ENCODE peak calls at places on chromosomes 4 and X, in seven cellular contexts. One of them, this sample, is unnamed.

GRCh38 chr4:11698846-11699590 is 270.3 kb upstream of the HS3ST1 start:
- DNase-seq in tibial nerve: no peak
- DNase-seq in right lobe of liver: no peak
- DNase-seq in left ventricle myocardium inferior: no peak
- DNase-seq in progenitor cell of endocrine pancreas: no peak
- DNase-seq in Panc1: no peak
- DNase-seq in BE2C: no peak
- DNase-seq in this sample: no peak

GRCh38 chr4:171203425-171203824 is 609.8 kb upstream of the GALNTL6 start:
- DNase-seq in tibial nerve: no peak
- DNase-seq in right lobe of liver: no peak
- DNase-seq in left ventricle myocardium inferior: no peak
- DNase-seq in progenitor cell of endocrine pancreas: no peak
- DNase-seq in Panc1: no peak
- DNase-seq in BE2C: no peak
- DNase-seq in this sample: no peak

GRCh38 chr4:99998062-99998880 is 48.2 kb upstream of the H2AZ1 start:
- DNase-seq in tibial nerve: no peak
- DNase-seq in right lobe of liver: no peak
- DNase-seq in left ventricle myocardium inferior: no peak
- DNase-seq in progenitor cell of endocrine pancreas: no peak
- DNase-seq in Panc1: no peak
- DNase-seq in BE2C: no peak
- DNase-seq in this sample: no peak

GRCh38 chrX:108020631-108021030 is 24.2 kb upstream of the VSIG1 start:
- DNase-seq in tibial nerve: no peak
- DNase-seq in right lobe of liver: no peak
- DNase-seq in left ventricle myocardium inferior: no peak
- DNase-seq in progenitor cell of endocrine pancreas: no peak
- DNase-seq in Panc1: no peak
- DNase-seq in BE2C: no peak
- DNase-seq in this sample: no peak

GRCh38 chr4:94406668-94407437 is 44.9 kb upstream of the PDLIM5 start:
- DNase-seq in tibial nerve: peak
- DNase-seq in right lobe of liver: peak
- DNase-seq in left ventricle myocardium inferior: peak
- DNase-seq in progenitor cell of endocrine pancreas: peak
- DNase-seq in Panc1: peak
- DNase-seq in BE2C: peak
- DNase-seq in this sample: peak

GRCh38 chr4:26192921-26193894 is 127.6 kb upstream of the RBPJ start:
- DNase-seq in tibial nerve: no peak
- DNase-seq in right lobe of liver: no peak
- DNase-seq in left ventricle myocardium inferior: no peak
- DNase-seq in progenitor cell of endocrine pancreas: no peak
- DNase-seq in Panc1: no peak
- DNase-seq in BE2C: no peak
- DNase-seq in this sample: no peak

GRCh38 chr4:105944535-105944934 is 49.3 kb downstream of the NPNT start:
- DNase-seq in tibial nerve: no peak
- DNase-seq in right lobe of liver: no peak
- DNase-seq in left ventricle myocardium inferior: no peak
- DNase-seq in progenitor cell of endocrine pancreas: no peak
- DNase-seq in Panc1: no peak
- DNase-seq in BE2C: no peak
- DNase-seq in this sample: no peak

GRCh38 chr4:97432551-97432950 is 710.7 kb downstream of the STPG2 start:
- DNase-seq in tibial nerve: no peak
- DNase-seq in right lobe of liver: no peak
- DNase-seq in left ventricle myocardium inferior: no peak
- DNase-seq in progenitor cell of endocrine pancreas: no peak
- DNase-seq in Panc1: no peak
- DNase-seq in BE2C: no peak
- DNase-seq in this sample: no peak

GRCh38 chr4:187251896-187252295 is 528.2 kb upstream of the FAT1 start:
- DNase-seq in tibial nerve: no peak
- DNase-seq in right lobe of liver: no peak
- DNase-seq in left ventricle myocardium inferior: no peak
- DNase-seq in progenitor cell of endocrine pancreas: no peak
- DNase-seq in Panc1: no peak
- DNase-seq in BE2C: no peak
- DNase-seq in this sample: no peak

GRCh38 chr4:153483432-153484418 is 17.6 kb downstream of the TMEM131L start:
- DNase-seq in tibial nerve: no peak
- DNase-seq in right lobe of liver: no peak
- DNase-seq in left ventricle myocardium inferior: no peak
- DNase-seq in progenitor cell of endocrine pancreas: no peak
- DNase-seq in Panc1: no peak
- DNase-seq in BE2C: no peak
- DNase-seq in this sample: no peak

GRCh38 chr4:23455482-23455881 is 434.4 kb downstream of the PPARGC1A start:
- DNase-seq in tibial nerve: no peak
- DNase-seq in right lobe of liver: no peak
- DNase-seq in left ventricle myocardium inferior: no peak
- DNase-seq in progenitor cell of endocrine pancreas: no peak
- DNase-seq in Panc1: no peak
- DNase-seq in BE2C: no peak
- DNase-seq in this sample: no peak
- TF ChIP-seq CTCF in tibial nerve: no peak
- TF ChIP-seq CTCF in right lobe of liver: peak
- TF ChIP-seq CTCF in left ventricle myocardium inferior: peak
- TF ChIP-seq CTCF in progenitor cell of endocrine pancreas: peak
- TF ChIP-seq CTCF in Panc1: peak
- TF ChIP-seq CTCF in BE2C: peak
- TF ChIP-seq CTCF in this sample: no peak

GRCh38 chr4:73068496-73069337 is 799 bp downstream of the COX18 start:
- DNase-seq in tibial nerve: no peak
- DNase-seq in right lobe of liver: no peak
- DNase-seq in left ventricle myocardium inferior: no peak
- DNase-seq in progenitor cell of endocrine pancreas: no peak
- DNase-seq in Panc1: peak
- DNase-seq in BE2C: no peak
- DNase-seq in this sample: no peak

GRCh38 chr4:73067971-73068394 is 1.5 kb downstream of the COX18 start:
- DNase-seq in tibial nerve: no peak
- DNase-seq in right lobe of liver: no peak
- DNase-seq in left ventricle myocardium inferior: no peak
- DNase-seq in progenitor cell of endocrine pancreas: no peak
- DNase-seq in Panc1: no peak
- DNase-seq in BE2C: no peak
- DNase-seq in this sample: no peak

GRCh38 chr4:73070072-73070385 is 513 bp upstream of the COX18 start:
- DNase-seq in tibial nerve: no peak
- DNase-seq in right lobe of liver: no peak
- DNase-seq in left ventricle myocardium inferior: no peak
- DNase-seq in progenitor cell of endocrine pancreas: no peak
- DNase-seq in Panc1: no peak
- DNase-seq in BE2C: no peak
- DNase-seq in this sample: no peak

GRCh38 chr4:73066928-73067327 is 2.6 kb downstream of the COX18 start:
- DNase-seq in tibial nerve: no peak
- DNase-seq in right lobe of liver: no peak
- DNase-seq in left ventricle myocardium inferior: no peak
- DNase-seq in progenitor cell of endocrine pancreas: no peak
- DNase-seq in Panc1: no peak
- DNase-seq in BE2C: no peak
- DNase-seq in this sample: no peak

GRCh38 chr4:73069338-73070071 is at the start of gene COX18:
- DNase-seq in tibial nerve: peak
- DNase-seq in right lobe of liver: peak
- DNase-seq in left ventricle myocardium inferior: peak
- DNase-seq in progenitor cell of endocrine pancreas: peak
- DNase-seq in Panc1: peak
- DNase-seq in BE2C: peak
- DNase-seq in this sample: peak
- TF ChIP-seq CTCF in tibial nerve: no peak
- TF ChIP-seq CTCF in right lobe of liver: no peak
- TF ChIP-seq CTCF in left ventricle myocardium inferior: no peak
- TF ChIP-seq CTCF in progenitor cell of endocrine pancreas: peak
- TF ChIP-seq CTCF in Panc1: no peak
- TF ChIP-seq CTCF in BE2C: no peak
- TF ChIP-seq CTCF in this sample: no peak

DNA sequence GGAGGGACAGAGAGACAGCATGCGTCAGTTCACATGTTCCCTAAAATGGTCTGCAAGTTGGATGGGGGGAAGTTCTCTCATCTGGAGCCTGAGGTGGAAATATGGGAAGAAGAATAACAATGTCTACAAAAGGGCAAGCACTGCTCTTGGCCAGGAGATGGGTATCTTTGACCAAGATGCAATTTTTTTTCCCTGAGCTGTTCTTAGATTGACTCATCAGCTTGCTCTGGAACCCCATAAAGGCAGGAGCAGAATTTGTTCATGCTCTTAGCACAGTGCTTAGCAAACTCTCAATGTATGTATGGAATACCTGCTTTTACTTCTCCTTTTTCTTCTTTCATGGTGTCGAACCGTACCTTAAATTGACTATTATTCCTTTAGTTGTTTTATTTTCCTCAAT is 90.5 kb upstream of the ZNF827 start:
- DNase-seq in tibial nerve: no peak
- DNase-seq in right lobe of liver: no peak
- DNase-seq in left ventricle myocardium inferior: no peak
- DNase-seq in progenitor cell of endocrine pancreas: no peak
- DNase-seq in Panc1: no peak
- DNase-seq in BE2C: no peak
- DNase-seq in this sample: no peak
- TF ChIP-seq CTCF in tibial nerve: no peak
- TF ChIP-seq CTCF in right lobe of liver: no peak
- TF ChIP-seq CTCF in left ventricle myocardium inferior: no peak
- TF ChIP-seq CTCF in progenitor cell of endocrine pancreas: no peak
- TF ChIP-seq CTCF in Panc1: no peak
- TF ChIP-seq CTCF in BE2C: no peak
- TF ChIP-seq CTCF in this sample: no peak

GRCh38 chr4:30264465-30264864 is 455.7 kb upstream of the PCDH7 start:
- DNase-seq in tibial nerve: no peak
- DNase-seq in right lobe of liver: no peak
- DNase-seq in left ventricle myocardium inferior: no peak
- DNase-seq in progenitor cell of endocrine pancreas: no peak
- DNase-seq in Panc1: no peak
- DNase-seq in BE2C: no peak
- DNase-seq in this sample: no peak

GRCh38 chr4:30268370-30268769 is 451.8 kb upstream of the PCDH7 start:
- DNase-seq in tibial nerve: no peak
- DNase-seq in right lobe of liver: no peak
- DNase-seq in left ventricle myocardium inferior: no peak
- DNase-seq in progenitor cell of endocrine pancreas: no peak
- DNase-seq in Panc1: no peak
- DNase-seq in BE2C: no peak
- DNase-seq in this sample: no peak

GRCh38 chr4:30269850-30270249 is 450.3 kb upstream of the PCDH7 start:
- DNase-seq in tibial nerve: no peak
- DNase-seq in right lobe of liver: no peak
- DNase-seq in left ventricle myocardium inferior: no peak
- DNase-seq in progenitor cell of endocrine pancreas: no peak
- DNase-seq in Panc1: no peak
- DNase-seq in BE2C: no peak
- DNase-seq in this sample: no peak
- TF ChIP-seq CTCF in tibial nerve: no peak
- TF ChIP-seq CTCF in right lobe of liver: peak
- TF ChIP-seq CTCF in left ventricle myocardium inferior: no peak
- TF ChIP-seq CTCF in progenitor cell of endocrine pancreas: peak
- TF ChIP-seq CTCF in Panc1: peak
- TF ChIP-seq CTCF in BE2C: peak
- TF ChIP-seq CTCF in this sample: no peak

GRCh38 chr4:7462509-7462971 is 27.8 kb upstream of the PSAPL1 start:
- DNase-seq in tibial nerve: no peak
- DNase-seq in right lobe of liver: peak
- DNase-seq in left ventricle myocardium inferior: peak
- DNase-seq in progenitor cell of endocrine pancreas: no peak
- DNase-seq in Panc1: no peak
- DNase-seq in BE2C: peak
- DNase-seq in this sample: peak
- TF ChIP-seq CTCF in tibial nerve: peak
- TF ChIP-seq CTCF in right lobe of liver: peak
- TF ChIP-seq CTCF in left ventricle myocardium inferior: peak
- TF ChIP-seq CTCF in progenitor cell of endocrine pancreas: peak
- TF ChIP-seq CTCF in Panc1: no peak
- TF ChIP-seq CTCF in BE2C: peak
- TF ChIP-seq CTCF in this sample: no peak

DNA sequence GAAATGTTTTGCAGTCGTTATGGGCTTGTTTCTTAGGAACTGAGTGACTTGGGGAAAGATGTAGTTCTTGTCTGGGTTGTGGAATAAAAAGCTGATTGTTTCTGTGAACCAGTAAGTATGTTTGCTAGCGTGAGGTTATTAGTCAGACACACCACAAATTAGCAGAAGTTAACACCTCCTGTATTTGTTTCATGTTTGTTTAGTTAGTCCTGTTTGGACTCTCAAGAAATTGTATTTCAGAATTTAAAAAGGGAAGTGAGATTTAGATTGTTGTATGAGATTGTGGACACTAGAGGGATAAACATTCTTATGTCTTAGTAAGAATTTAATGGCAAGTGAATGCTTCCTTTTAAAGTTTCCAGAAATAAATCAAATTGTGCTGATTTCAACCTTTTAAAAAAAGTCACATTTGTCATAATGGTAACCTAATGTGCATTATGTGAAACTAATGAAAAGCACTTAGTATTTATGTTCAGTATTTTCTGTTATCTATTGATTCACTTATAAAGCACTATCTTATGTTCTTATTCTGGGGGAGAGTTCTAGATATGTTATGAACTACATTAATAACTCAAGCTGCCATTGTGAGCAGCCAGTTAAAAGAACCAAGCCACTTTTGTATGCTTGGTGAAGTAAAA is 25.6 kb downstream of the ATP10D start:
- DNase-seq in tibial nerve: no peak
- DNase-seq in right lobe of liver: no peak
- DNase-seq in left ventricle myocardium inferior: no peak
- DNase-seq in progenitor cell of endocrine pancreas: no peak
- DNase-seq in Panc1: no peak
- DNase-seq in BE2C: no peak
- DNase-seq in this sample: no peak
- TF ChIP-seq CTCF in tibial nerve: no peak
- TF ChIP-seq CTCF in right lobe of liver: no peak
- TF ChIP-seq CTCF in left ventricle myocardium inferior: peak
- TF ChIP-seq CTCF in progenitor cell of endocrine pancreas: no peak
- TF ChIP-seq CTCF in Panc1: no peak
- TF ChIP-seq CTCF in BE2C: no peak
- TF ChIP-seq CTCF in this sample: no peak

GRCh38 chr4:168674869-168675268 is 178.0 kb downstream of the PALLD start:
- DNase-seq in tibial nerve: no peak
- DNase-seq in right lobe of liver: no peak
- DNase-seq in left ventricle myocardium inferior: no peak
- DNase-seq in progenitor cell of endocrine pancreas: no peak
- DNase-seq in Panc1: no peak
- DNase-seq in BE2C: no peak
- DNase-seq in this sample: no peak
- TF ChIP-seq CTCF in tibial nerve: no peak
- TF ChIP-seq CTCF in right lobe of liver: no peak
- TF ChIP-seq CTCF in left ventricle myocardium inferior: no peak
- TF ChIP-seq CTCF in progenitor cell of endocrine pancreas: no peak
- TF ChIP-seq CTCF in Panc1: no peak
- TF ChIP-seq CTCF in BE2C: no peak
- TF ChIP-seq CTCF in this sample: no peak

DNA sequence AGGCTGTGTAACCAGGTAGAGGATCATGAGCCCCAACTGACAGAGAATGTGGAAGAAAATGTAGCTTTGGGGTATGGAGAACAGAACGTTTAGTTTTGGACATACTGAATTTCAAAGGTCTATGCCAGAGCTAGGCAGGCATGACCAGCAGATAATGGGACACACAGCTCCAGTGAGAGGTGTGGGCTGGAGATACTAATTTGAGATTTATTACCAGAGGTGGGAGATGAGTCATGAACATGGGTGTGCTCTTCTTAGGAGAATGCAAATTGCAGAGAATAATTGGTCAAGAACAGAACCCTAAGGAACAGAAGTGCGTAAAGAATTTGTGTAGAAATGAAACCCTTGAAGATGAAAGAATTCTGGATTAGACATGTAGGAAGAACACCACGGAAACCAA is 125.2 kb downstream of the PACRGL start:
- DNase-seq in tibial nerve: no peak
- DNase-seq in right lobe of liver: no peak
- DNase-seq in left ventricle myocardium inferior: no peak
- DNase-seq in progenitor cell of endocrine pancreas: no peak
- DNase-seq in Panc1: no peak
- DNase-seq in BE2C: no peak
- DNase-seq in this sample: no peak
- TF ChIP-seq CTCF in tibial nerve: no peak
- TF ChIP-seq CTCF in right lobe of liver: no peak
- TF ChIP-seq CTCF in left ventricle myocardium inferior: no peak
- TF ChIP-seq CTCF in progenitor cell of endocrine pancreas: no peak
- TF ChIP-seq CTCF in Panc1: no peak
- TF ChIP-seq CTCF in BE2C: no peak
- TF ChIP-seq CTCF in this sample: no peak

This sample was measured in glutamatergic neuron.